ENCODE peak calls at places on chromosomes 3 and 15, in eight cellular contexts. P is activated CD4-positive, alpha-beta T cell treated with anti-CD3 and anti-CD28 coated beads, Interleukin-2, amount 50 U/mL, for 4 hours; K is ovary; U is left ventricle myocardium inferior; W is Daoy; S is fibroblast of mammary gland; E is BJ; M is NCI-H1417 treated with DMSO at 0.1 percent for 48 hours. C is an unnamed sample.

GRCh38 chr3:71131893-71132314 is 451.6 kb downstream of the FOXP1 start:
- DNase-seq in P (no peak), K (no peak), U (no peak), W (no peak), S (no peak), E (no peak), M (no peak), C (no peak)

GRCh38 chr3:71926242-71926560 is 141.3 kb upstream of the PROK2 start:
- DNase-seq in P (no peak), K (no peak), U (no peak), W (peak), S (peak), E (no peak), M (no peak), C (peak)

GRCh38 chr3:132038198-132038825 is 3.5 kb upstream of the CPNE4 start:
- DNase-seq in P (no peak), K (no peak), U (no peak), W (no peak), S (peak), E (no peak), M (peak), C (no peak)

GRCh38 chr3:43996379-43997301 is 245.0 kb upstream of the TOPAZ1 start:
- DNase-seq in P (no peak), K (no peak), U (no peak), W (peak), S (peak), E (no peak), M (no peak), C (no peak)

GRCh38 chr15:99702895-99703602 is 30.2 kb downstream of the LYSMD4 start:
- DNase-seq in P (no peak), K (no peak), U (no peak), W (no peak), S (no peak), E (no peak), M (no peak), C (no peak)

GRCh38 chr15:70605606-70606410 is 157.6 kb downstream of the UACA start:
- DNase-seq in P (no peak), K (peak), U (peak), W (peak), S (peak), E (peak), M (no peak), C (no peak)

GRCh38 chr3:47381317-47382157 is 716 bp downstream of the PTPN23 start:
- DNase-seq in P (peak), K (peak), U (peak), W (peak), S (peak), E (peak), M (no peak), C (no peak)

GRCh38 chr15:34699968-34700640 is 54.7 kb downstream of the GJD2 start:
- DNase-seq in P (no peak), K (no peak), U (no peak), W (no peak), S (no peak), E (no peak), M (no peak), C (no peak)

GRCh38 chr3:57100046-57100695 is 39.7 kb downstream of the SPATA12 start:
- DNase-seq in P (peak), K (peak), U (no peak), W (peak), S (peak), E (peak), M (no peak), C (no peak)

GRCh38 chr15:89230277-89230676 is 8.9 kb upstream of the RLBP1 start:
- DNase-seq in P (no peak), K (no peak), U (no peak), W (no peak), S (no peak), E (no peak), M (no peak), C (no peak)

GRCh38 chr3:48119495-48120193 is 68.6 kb downstream of the CDC25A start:
- DNase-seq in P (no peak), K (peak), U (peak), W (peak), S (peak), E (no peak), M (no peak), C (no peak)

GRCh38 chr15:82595766-82596165 is 51.4 kb downstream of the CPEB1 start:
- DNase-seq in P (no peak), K (no peak), U (no peak), W (no peak), S (no peak), E (no peak), M (no peak), C (no peak)

GRCh38 chr15:35932541-35932940 is 386.6 kb upstream of the DPH6 start:
- DNase-seq in P (no peak), K (no peak), U (no peak), W (no peak), S (peak), E (no peak), M (no peak), C (no peak)

GRCh38 chr3:50345008-50345407 is 524 bp downstream of the ZMYND10 start:
- DNase-seq in P (no peak), K (no peak), U (no peak), W (no peak), S (no peak), E (no peak), M (no peak), C (no peak)

GRCh38 chr3:40267940-40268707 is 41.4 kb upstream of the EIF1B start:
- DNase-seq in P (no peak), K (no peak), U (no peak), W (no peak), S (peak), E (no peak), M (no peak), C (no peak)

GRCh38 chr3:190892328-190893011 is 30.0 kb upstream of the GMNC start:
- DNase-seq in P (no peak), K (no peak), U (no peak), W (peak), S (peak), E (no peak), M (no peak), C (no peak)

GRCh38 chr3:41204369-41204768 is 5.1 kb downstream of the CTNNB1 start:
- DNase-seq in P (no peak), K (no peak), U (no peak), W (no peak), S (no peak), E (no peak), M (no peak), C (no peak)

C was measured in NCI-H187 treated with DMSO at 0.1 percent for 48 hours.